ENCODE peak calls at places on chromosomes 7 and 10, in eight cellular contexts. E is amniotic epithelial cell; V is activated T-helper 1 cell treated with Interleukin-2 at 50 U/mL for 16 hours; O is H9; Y is upper lobe of left lung; M is heart right ventricle; H is activated CD8-positive, alpha-beta memory T cell treated with anti-CD3 and anti-CD28 coated beads for 24 hours; G is psoas muscle. C is an unnamed sample.
A peak's percentile ranks its signal among the peaks of the same experiment; 100 is the strongest.

GRCh38 chr10:49115796-49116508 is 630 bp upstream of the VSTM4 start:
- DNase-seq in E (no peak), V (no peak), O (peak; percentile 36), Y (no peak), M (no peak), H (peak; percentile 41), G (no peak), C (no peak)

GRCh38 chr7:81887098-81887497 is 117.3 kb upstream of the HGF start:
- DNase-seq in E (no peak), V (no peak), O (no peak), Y (no peak), M (no peak), H (no peak), G (no peak), C (peak; percentile 92)

GRCh38 chr10:65501259-65501658 is 1424.6 kb upstream of the LRRTM3 start:
- DNase-seq in E (no peak), V (no peak), O (no peak), Y (no peak), M (no peak), H (no peak), G (no peak), C (no peak)

GRCh38 chr10:16274911-16275310 is 161.9 kb upstream of the PTER start:
- DNase-seq in E (no peak), V (no peak), O (no peak), Y (no peak), M (no peak), H (no peak), G (no peak), C (no peak)

GRCh38 chr7:26326211-26326610 is 34.5 kb downstream of the SNX10 start:
- DNase-seq in E (no peak), V (no peak), O (no peak), Y (no peak), M (no peak), H (peak; percentile 43), G (no peak), C (no peak)

GRCh38 chr10:24237801-24238390 is 29.0 kb downstream of the KIAA1217 start:
- DNase-seq in E (no peak), V (no peak), O (no peak), Y (no peak), M (no peak), H (no peak), G (no peak), C (no peak)

GRCh38 chr7:149720372-149721083 is 52.9 kb downstream of the ZNF467 start:
- DNase-seq in E (no peak), V (no peak), O (peak; percentile 21), Y (peak; percentile 64), M (peak; percentile 84), H (peak; percentile 51), G (peak; percentile 77), C (no peak)

GRCh38 chr10:77800738-77801266 is 125.8 kb downstream of the DLG5 start:
- DNase-seq in E (peak; percentile 8), V (no peak), O (no peak), Y (no peak), M (no peak), H (no peak), G (no peak), C (no peak)

GRCh38 chr10:86652361-86653202 is 1.8 kb upstream of the OPN4 start:
- DNase-seq in E (no peak), V (no peak), O (peak; percentile 31), Y (no peak), M (no peak), H (no peak), G (no peak), C (peak; percentile 94)

GRCh38 chr10:12960939-12961338 is 40.6 kb downstream of the CCDC3 start:
- DNase-seq in E (no peak), V (no peak), O (no peak), Y (no peak), M (no peak), H (no peak), G (no peak), C (no peak)

GRCh38 chr7:130890176-130891020 is 156.4 kb upstream of the KLF14 start:
- DNase-seq in E (peak; percentile 92), V (no peak), O (no peak), Y (no peak), M (no peak), H (peak; percentile 61), G (no peak), C (no peak)

GRCh38 chr7:55018361-55019328 is at the start of gene EGFR:
- DNase-seq in E (peak; percentile 73), V (no peak), O (peak; percentile 60), Y (peak; percentile 95), M (peak; percentile 81), H (no peak), G (peak; percentile 80), C (peak; percentile 16)

GRCh38 chr7:21300692-21301091 is 127.2 kb upstream of the SP4 start:
- DNase-seq in E (no peak), V (no peak), O (no peak), Y (no peak), M (no peak), H (no peak), G (no peak), C (no peak)